ENCODE peak calls at places on chromosomes 4 and X, in five cellular contexts. O is transverse colon; W is lower lobe of right lung; V is effector memory CD4-positive, alpha-beta T cell; Z is right cardiac atrium. S is an unnamed sample.

GRCh38 chrX:153639177-153640044 is 7.6 kb upstream of the DUSP9 start:
- DNase-seq in O (no peak), W (no peak), V (no peak), Z (peak), S (no peak)

GRCh38 chr4:5751918-5752802 is 41.2 kb downstream of the EVC start:
- DNase-seq in O (no peak), W (no peak), V (no peak), Z (no peak), S (no peak)

GRCh38 chr4:125464146-125464545 is 149.4 kb downstream of the FAT4 start:
- DNase-seq in O (no peak), W (no peak), V (no peak), Z (no peak), S (no peak)

GRCh38 chrX:63744850-63745249 is 40.2 kb downstream of the ARHGEF9 start:
- DNase-seq in O (no peak), W (no peak), V (no peak), Z (no peak), S (no peak)

GRCh38 chr4:27096142-27096824 is 235.6 kb downstream of the STIM2 start:
- DNase-seq in O (no peak), W (no peak), V (no peak), Z (no peak), S (no peak)

GRCh38 chr4:157775971-157776370 is 396.9 kb downstream of the GASK1B start:
- DNase-seq in O (no peak), W (no peak), V (no peak), Z (no peak), S (no peak)

GRCh38 chrX:148755111-148755510 is 254.7 kb downstream of the AFF2 start:
- DNase-seq in O (no peak), W (no peak), V (no peak), Z (no peak), S (no peak)

GRCh38 chrX:30156009-30156408 is 59.4 kb upstream of the MAGEB2 start:
- DNase-seq in O (no peak), W (no peak), V (no peak), Z (no peak), S (no peak)

GRCh38 chr4:13521047-13521446 is 23.3 kb downstream of the NKX3-2 start:
- DNase-seq in O (no peak), W (no peak), V (no peak), Z (no peak), S (no peak)

GRCh38 chrX:107571296-107571998 is 56.9 kb upstream of the PRPS1 start:
- DNase-seq in O (no peak), W (no peak), V (no peak), Z (no peak), S (peak)

GRCh38 chr4:47482326-47482725 is 2.7 kb upstream of the ATP10D start:
- DNase-seq in O (no peak), W (no peak), V (no peak), Z (no peak), S (no peak)

GRCh38 chr4:142845293-142846070 is 619 bp downstream of the INPP4B start:
- DNase-seq in O (peak), W (peak), V (no peak), Z (peak), S (peak)

GRCh38 chrX:50638123-50638522 is 167.5 kb upstream of the DGKK start:
- DNase-seq in O (no peak), W (peak), V (no peak), Z (peak), S (peak)

GRCh38 chr4:103306870-103307345 is 108.8 kb upstream of the CENPE start:
- DNase-seq in O (peak), W (peak), V (no peak), Z (peak), S (peak)

GRCh38 chrX:150574824-150575409 is 6.5 kb downstream of the MTM1 start:
- DNase-seq in O (no peak), W (no peak), V (no peak), Z (no peak), S (no peak)

GRCh38 chr4:48490680-48491513 is 845 bp downstream of the ZAR1 start:
- DNase-seq in O (no peak), W (peak), V (no peak), Z (no peak), S (no peak)

GRCh38 chrX:21963226-21963625 is 22.7 kb downstream of the SMS start:
- DNase-seq in O (no peak), W (no peak), V (no peak), Z (no peak), S (no peak)

GRCh38 chr4:80646061-80646460 is 310.5 kb downstream of the CFAP299 start:
- DNase-seq in O (no peak), W (no peak), V (no peak), Z (no peak), S (no peak)

GRCh38 chrX:104668550-104668949 is 102.6 kb downstream of the IL1RAPL2 start:
- DNase-seq in O (no peak), W (no peak), V (no peak), Z (no peak), S (no peak)

GRCh38 chrX:155056877-155057792 is 13.8 kb downstream of the CMC4 start:
- DNase-seq in O (peak), W (peak), V (peak), Z (peak), S (peak)

GRCh38 chr4:17619416-17620105 is 5.1 kb downstream of the MED28 start:
- DNase-seq in O (no peak), W (no peak), V (no peak), Z (no peak), S (no peak)

GRCh38 chr4:17618926-17619325 is 4.5 kb downstream of the MED28 start:
- DNase-seq in O (no peak), W (no peak), V (no peak), Z (no peak), S (no peak)

GRCh38 chr4:17614416-17615299 is at the start of gene MED28:
- DNase-seq in O (peak), W (peak), V (peak), Z (peak), S (peak)

GRCh38 chr4:17613761-17614415 is 553 bp upstream of the MED28 start:
- DNase-seq in O (no peak), W (no peak), V (peak), Z (peak), S (peak)

DNA sequence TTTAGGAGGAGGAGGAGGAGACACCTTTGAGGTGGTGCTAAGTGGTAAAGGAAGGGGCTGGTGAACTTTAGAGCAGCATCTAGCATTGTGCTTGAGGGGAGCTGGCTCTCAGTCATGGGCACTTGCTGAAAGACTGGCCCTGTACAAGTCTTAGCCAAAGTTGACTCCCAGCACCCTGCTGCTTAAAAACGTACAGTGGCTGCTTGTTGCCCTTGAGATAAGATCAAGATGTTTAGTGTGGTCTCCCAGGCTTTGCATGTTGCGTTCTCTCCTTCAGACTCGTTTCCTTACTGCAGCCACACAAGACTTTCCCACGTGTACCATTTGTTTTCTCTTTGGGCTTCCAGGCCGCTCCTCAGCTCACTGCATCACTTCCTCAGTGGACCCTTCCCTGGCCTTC is 1.8 kb downstream of the MED28 start:
- DNase-seq in O (no peak), W (no peak), V (no peak), Z (no peak), S (no peak)
- H3K4me3 ChIP-seq in O (peak), W (peak), V (no peak), Z (no peak), S (no peak)

DNA sequence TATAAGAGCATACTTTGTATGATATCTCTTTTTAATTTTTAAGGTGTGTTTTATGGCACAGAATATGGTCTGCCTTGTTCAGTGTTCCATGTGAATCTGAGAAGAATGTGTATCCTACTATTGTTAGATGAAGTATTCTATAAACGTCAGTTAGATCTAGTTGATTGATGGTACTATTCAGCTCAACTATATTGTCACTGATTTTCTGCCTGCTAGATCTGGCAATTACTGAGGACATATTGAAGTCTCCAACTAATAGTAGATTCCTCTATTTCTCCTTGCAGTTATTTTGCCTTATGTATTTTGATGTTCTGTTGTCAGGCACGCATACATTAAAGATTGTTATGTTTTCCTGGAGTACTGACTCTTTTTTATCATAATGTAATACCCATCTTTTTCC is 39.8 kb downstream of the AWAT2 start:
- DNase-seq in O (no peak), W (no peak), V (no peak), Z (no peak), S (no peak)
- H3K4me3 ChIP-seq in O (no peak), W (no peak), V (no peak), Z (no peak), S (no peak)

GRCh38 chr4:114036426-114036825 is 57.0 kb upstream of the ARSJ start:
- DNase-seq in O (no peak), W (no peak), V (no peak), Z (no peak), S (no peak)
- H3K4me3 ChIP-seq in O (no peak), W (no peak), V (no peak), Z (no peak), S (no peak)

GRCh38 chr4:113438596-113438995 is 322.9 kb downstream of the CAMK2D start:
- DNase-seq in O (no peak), W (no peak), V (no peak), Z (no peak), S (no peak)

GRCh38 chr4:113434247-113434587 is 327.3 kb downstream of the CAMK2D start:
- DNase-seq in O (no peak), W (no peak), V (no peak), Z (no peak), S (no peak)

GRCh38 chr4:113437124-113437523 is 324.4 kb downstream of the CAMK2D start:
- DNase-seq in O (no peak), W (no peak), V (no peak), Z (no peak), S (no peak)

GRCh38 chr4:113435893-113436292 is 325.6 kb downstream of the CAMK2D start:
- DNase-seq in O (no peak), W (no peak), V (no peak), Z (peak), S (no peak)

GRCh38 chr4:113436360-113436759 is 325.2 kb downstream of the CAMK2D start:
- DNase-seq in O (no peak), W (no peak), V (no peak), Z (no peak), S (no peak)
- H3K4me3 ChIP-seq in O (no peak), W (no peak), V (no peak), Z (no peak), S (no peak)

GRCh38 chr4:87975466-87975865 is at the start of gene SPP1:
- DNase-seq in O (no peak), W (no peak), V (no peak), Z (no peak), S (no peak)
- H3K4me3 ChIP-seq in O (no peak), W (no peak), V (no peak), Z (no peak), S (no peak)

DNA sequence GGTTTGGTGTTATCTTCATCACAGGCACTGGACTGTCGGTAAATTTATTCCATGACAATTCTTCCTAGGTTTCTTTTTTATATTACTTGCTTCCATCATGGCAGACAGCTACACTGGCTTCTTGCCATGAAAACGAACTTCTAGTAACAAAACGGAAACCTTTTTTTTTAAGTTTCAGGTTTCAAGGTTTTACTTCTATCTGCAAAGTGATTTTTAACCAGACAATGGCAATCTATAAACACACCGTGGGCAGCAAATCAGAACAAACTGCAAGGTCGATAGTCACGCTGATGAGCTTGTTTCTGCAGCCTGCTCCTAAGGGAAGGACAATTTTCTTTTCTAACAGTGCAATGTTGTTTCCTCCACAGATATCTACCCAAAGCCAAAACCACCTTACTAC is 29.9 kb downstream of the XG start:
- DNase-seq in O (no peak), W (no peak), V (no peak), Z (no peak), S (no peak)
- H3K4me3 ChIP-seq in O (no peak), W (no peak), V (no peak), Z (no peak), S (no peak)